ENCODE peak calls at places on chromosomes 3 and 15, in six cellular contexts. Q is heart left ventricle, G is colonic mucosa, U is HCT116, H is ovary, F is SK-N-SH. O is an unnamed sample. For H3K4me1, the result is how much of the 10 kb centered on the place peaks cover.

GRCh38 chr15:63276342-63277043 is 912 bp upstream of the APH1B start:
- DNase-seq in H (no peak), G (no peak), F (no peak), Q (no peak), U (no peak), O (no peak)

GRCh38 chr3:182699550-182700170 is 93.6 kb upstream of the ATP11B start:
- DNase-seq in G (no peak), F (no peak), Q (no peak), U (no peak), H (no peak), O (no peak)

GRCh38 chr3:65888980-65889706 is 149.6 kb downstream of the MAGI1 start:
- DNase-seq in U (peak), G (no peak), Q (no peak), F (no peak), H (no peak), O (peak)

GRCh38 chr3:148513066-148513671 is 184.5 kb upstream of the AGTR1 start:
- DNase-seq in H (no peak), F (no peak), U (no peak), G (no peak), Q (no peak), O (no peak)

GRCh38 chr3:58559586-58559985 is 17.6 kb downstream of the FAM107A start:
- DNase-seq in H (no peak), U (no peak), G (no peak), F (no peak), Q (no peak), O (no peak)

GRCh38 chr15:70799667-70800450 is 36.5 kb upstream of the UACA start:
- DNase-seq in F (no peak), Q (peak), G (no peak), U (no peak), H (peak), O (peak)

GRCh38 chr15:79978260-79978659 is 7.3 kb upstream of the BCL2A1 start:
- DNase-seq in Q (no peak), G (no peak), U (no peak), F (no peak), H (no peak), O (no peak)

GRCh38 chr3:86960551-86960950 is 30.4 kb downstream of the VGLL3 start:
- DNase-seq in Q (no peak), H (no peak), G (no peak), F (no peak), U (no peak), O (no peak)

GRCh38 chr3:195207731-195208130 is 63.2 kb downstream of the XXYLT1 start:
- DNase-seq in F (no peak), G (peak), H (no peak), Q (no peak), U (no peak), O (no peak)

GRCh38 chr3:15113468-15113867 is 14.5 kb upstream of the RBSN start:
- DNase-seq in G (no peak), U (no peak), Q (no peak), F (no peak), H (no peak), O (no peak)

GRCh38 chr3:145219355-145220196 is 941.4 kb downstream of the PLOD2 start:
- DNase-seq in H (no peak), F (no peak), Q (no peak), U (no peak), G (no peak), O (no peak)

GRCh38 chr3:168933614-168934013 is 729.9 kb downstream of the MECOM start:
- DNase-seq in H (no peak), U (no peak), F (no peak), Q (no peak), G (no peak), O (no peak)

GRCh38 chr3:9809239-9809614 is 835 bp upstream of the TTLL3 start:
- DNase-seq in Q (no peak), F (no peak), H (no peak), U (no peak), G (peak), O (peak)

GRCh38 chr3:108677811-108678210 is 79.4 kb downstream of the RETNLB start:
- DNase-seq in F (no peak), G (no peak), Q (no peak), U (no peak), H (no peak), O (no peak)

GRCh38 chr15:58873267-58873666 is 60.2 kb downstream of the SLTM start:
- DNase-seq in H (no peak), U (no peak), Q (no peak), F (no peak), G (no peak), O (no peak)

GRCh38 chr3:53161345-53161819 is 373 bp downstream of the PRKCD start:
- DNase-seq in H (no peak), G (peak), F (no peak), Q (peak), U (no peak), O (peak)

GRCh38 chr3:12508316-12508715 is 24.0 kb downstream of the TSEN2 start:
- DNase-seq in G (no peak), H (peak), Q (peak), U (no peak), F (no peak), O (no peak)

GRCh38 chr3:126287536-126288181 is 69.5 kb downstream of the KLF15 start:
- DNase-seq in G (no peak), H (peak), F (peak), Q (peak), U (peak), O (peak)

GRCh38 chr3:79367066-79367465 is 400.7 kb downstream of the ROBO1 start:
- DNase-seq in Q (no peak), F (no peak), U (no peak), G (no peak), H (no peak), O (no peak)

GRCh38 chr3:143134446-143134845 is 14.9 kb downstream of the CHST2 start:
- DNase-seq in Q (no peak), H (no peak), F (no peak), G (no peak), U (no peak), O (no peak)

GRCh38 chr3:131072099-131072559 is 45.5 kb downstream of the NEK11 start:
- DNase-seq in Q (no peak), U (no peak), G (no peak), H (no peak), F (no peak), O (no peak)

GRCh38 chr15:52294881-52295420 is 653 bp downstream of the MYO5C start:
- DNase-seq in H (no peak), Q (no peak), G (peak), F (peak), U (no peak), O (no peak)

GRCh38 chr15:93121089-93121488 is 32.1 kb upstream of the RGMA start:
- DNase-seq in U (no peak), H (no peak), F (no peak), G (no peak), Q (no peak), O (no peak)

GRCh38 chr15:64209680-64210334 is 47.0 kb upstream of the PPIB start:
- DNase-seq in H (no peak), Q (no peak), F (peak), U (peak), G (no peak), O (no peak)

GRCh38 chr3:138468886-138469285 is 34.5 kb downstream of the ESYT3 start:
- DNase-seq in Q (no peak), F (no peak), G (no peak), U (no peak), H (no peak), O (peak)

GRCh38 chr3:158313344-158313927 is 203.5 kb downstream of the RSRC1 start:
- DNase-seq in Q (no peak), U (peak), H (no peak), G (no peak), F (peak), O (no peak)

GRCh38 chr3:53821631-53822068 is 24.6 kb downstream of the CHDH start:
- DNase-seq in H (no peak), F (no peak), U (no peak), Q (peak), G (no peak), O (no peak)

GRCh38 chr3:194031867-194032635 is 103.9 kb upstream of the HES1 start:
- DNase-seq in F (no peak), H (no peak), G (peak), U (no peak), Q (no peak), O (no peak)

GRCh38 chr15:99019558-99020540 is 12.3 kb upstream of the PGPEP1L start:
- DNase-seq in U (no peak), F (no peak), G (no peak), Q (no peak), H (no peak), O (no peak)

DNA sequence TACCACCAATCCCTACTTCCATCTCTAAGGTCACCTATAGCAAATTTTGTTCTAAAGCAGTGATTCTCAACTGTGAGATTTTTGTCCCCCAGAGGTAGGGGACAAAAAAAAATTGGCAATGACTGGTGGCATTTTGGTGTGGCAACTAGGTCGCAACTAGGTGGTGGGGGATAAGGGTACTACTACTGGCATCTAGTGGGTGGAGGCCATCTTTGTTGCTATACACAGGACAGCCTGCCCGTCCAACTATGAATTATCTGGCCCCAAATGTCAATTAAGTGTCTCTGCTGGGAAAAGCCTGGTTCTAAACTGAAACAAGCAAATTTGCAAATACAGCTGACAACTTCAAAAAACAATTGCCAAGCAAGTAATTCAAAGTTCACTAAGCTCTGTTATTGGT is 1.4 kb downstream of the MTMR10 start:
- DNase-seq in F (peak), H (no peak), G (no peak), Q (no peak), U (no peak), O (no peak)
- H3K27ac ChIP-seq in F (no peak), H (no peak), G (peak), Q (no peak), U (no peak), O (no peak)

DNA sequence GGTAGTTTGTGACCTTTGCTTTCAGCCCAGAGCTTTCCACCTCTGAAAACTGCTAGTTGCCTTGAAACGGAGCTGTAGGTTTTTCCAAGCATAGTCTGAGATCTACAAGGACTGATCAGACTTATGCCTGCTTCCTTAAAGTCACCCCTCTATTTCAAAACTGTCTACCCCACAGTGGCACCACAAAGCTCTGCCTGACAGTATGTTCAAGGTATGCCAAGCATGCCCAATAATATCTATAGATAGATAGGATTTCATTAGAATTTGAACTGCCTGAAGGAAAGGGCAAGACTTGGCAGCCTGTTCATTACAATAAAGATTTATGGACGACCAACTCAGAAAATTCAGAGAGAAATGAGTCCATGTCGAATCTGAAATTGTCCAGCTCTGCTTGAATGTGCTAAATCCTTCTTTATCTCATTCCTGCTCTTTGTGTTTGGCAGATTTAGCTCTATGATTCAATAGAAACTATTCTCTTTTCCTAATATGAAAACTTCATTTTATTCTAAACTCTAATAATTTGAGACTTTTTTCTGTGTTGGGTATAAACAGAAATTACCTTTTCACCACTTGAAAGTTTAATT is 227.6 kb upstream of the TBC1D5 start:
- DNase-seq in U (no peak), Q (no peak), F (no peak), H (no peak), G (no peak), O (no peak)
- H3K4me1 ChIP-seq in U (under half), Q (under half), F (under half), H (under half), G (under half), O (under half)

GRCh38 chr3:129560269-129560787 is 17.4 kb downstream of the H1-8 start:
- DNase-seq in U (no peak), G (peak), H (peak), Q (peak), F (peak), O (peak)
- H3K4me3 ChIP-seq in U (no peak), G (no peak), H (peak), Q (no peak), F (peak), O (no peak)

GRCh38 chr3:159859836-159860235 is 128.8 kb upstream of the IL12A start:
- DNase-seq in H (no peak), Q (no peak), G (no peak), F (no peak), U (no peak), O (no peak)
- H3K27ac ChIP-seq in H (no peak), Q (peak), G (no peak), F (peak), U (no peak), O (no peak)

GRCh38 chr3:188280627-188281026 is 126.7 kb downstream of the LPP start:
- DNase-seq in Q (no peak), G (no peak), H (no peak), F (no peak), U (no peak), O (no peak)
- H3K4me1 ChIP-seq in Q (under half), G (under half), H (under half), F (under half), U (under half), O (under half)